ENCODE peak calls at places on chromosomes 5 and 9, in seven cellular contexts. S is CD8-positive, alpha-beta T cell; X is tibial artery; E is tibial nerve; I is neuronal stem cell; W is fibroblast of lung; P is ovary. U is an unnamed sample. For H3K9me3, the result is how much of the 10 kb centered on the place peaks cover.

GRCh38 chr9:75451505-75451904 is 363.2 kb downstream of the OSTF1 start:
- DNase-seq in S (no peak), X (no peak), E (no peak), I (no peak), W (peak), P (no peak), U (no peak)

GRCh38 chr5:66440202-66440680 is 156.0 kb upstream of the MAST4 start:
- DNase-seq in S (no peak), X (no peak), E (no peak), I (no peak), W (peak), P (no peak), U (peak)

GRCh38 chr9:2059131-2059929 is 44.2 kb downstream of the SMARCA2 start:
- DNase-seq in S (no peak), X (no peak), E (no peak), I (no peak), W (peak), P (no peak), U (no peak)

GRCh38 chr9:35616681-35617459 is 1.3 kb downstream of the CD72 start:
- DNase-seq in S (peak), X (peak), E (no peak), I (no peak), W (peak), P (peak), U (peak)

GRCh38 chr5:87188411-87188810 is 79.3 kb upstream of the RASA1 start:
- DNase-seq in S (no peak), X (no peak), E (no peak), I (no peak), W (no peak), P (no peak), U (no peak)

GRCh38 chr9:128280084-128280622 is 4.1 kb downstream of the SWI5 start:
- DNase-seq in S (no peak), X (no peak), E (no peak), I (no peak), W (no peak), P (no peak), U (no peak)

GRCh38 chr5:151041577-151042268 is 21.3 kb downstream of the GPX3 start:
- DNase-seq in S (no peak), X (no peak), E (no peak), I (no peak), W (no peak), P (no peak), U (peak)

GRCh38 chr5:144230806-144231205 is 60.1 kb downstream of the KCTD16 start:
- DNase-seq in S (no peak), X (no peak), E (no peak), I (no peak), W (no peak), P (no peak), U (no peak)

GRCh38 chr5:150113047-150113744 is 26.8 kb upstream of the CSF1R start:
- DNase-seq in S (no peak), X (peak), E (peak), I (no peak), W (peak), P (no peak), U (no peak)

GRCh38 chr9:109012876-109013677 is at the start of gene CTNNAL1:
- DNase-seq in S (peak), X (peak), E (peak), I (peak), W (peak), P (peak), U (peak)

GRCh38 chr9:95644377-95644776 is 127.6 kb upstream of the PTCH1 start:
- DNase-seq in S (no peak), X (no peak), E (no peak), I (no peak), W (peak), P (no peak), U (no peak)

GRCh38 chr5:17219006-17219422 is 1.6 kb downstream of the BASP1 start:
- DNase-seq in S (no peak), X (no peak), E (no peak), I (peak), W (peak), P (peak), U (no peak)

GRCh38 chr5:78178356-78178755 is 116.1 kb downstream of the AP3B1 start:
- DNase-seq in S (no peak), X (no peak), E (no peak), I (no peak), W (no peak), P (no peak), U (no peak)

GRCh38 chr9:1979815-1980367 is 35.3 kb upstream of the SMARCA2 start:
- DNase-seq in S (no peak), X (no peak), E (peak), I (no peak), W (peak), P (peak), U (no peak)

GRCh38 chr5:177194278-177194677 is 60.7 kb downstream of the NSD1 start:
- DNase-seq in S (no peak), X (no peak), E (no peak), I (no peak), W (peak), P (no peak), U (no peak)

GRCh38 chr9:7760014-7760415 is 39.6 kb downstream of the DMAC1 start:
- DNase-seq in S (no peak), X (peak), E (no peak), I (no peak), W (no peak), P (no peak), U (no peak)

GRCh38 chr5:151181818-151182217 is 24.2 kb upstream of the ANXA6 start:
- DNase-seq in S (no peak), X (no peak), E (no peak), I (no peak), W (no peak), P (no peak), U (no peak)

GRCh38 chr5:1942158-1942557 is 59.4 kb upstream of the IRX4 start:
- DNase-seq in S (no peak), X (no peak), E (no peak), I (no peak), W (no peak), P (no peak), U (no peak)

GRCh38 chr5:167764650-167765289 is 526.7 kb upstream of the WWC1 start:
- DNase-seq in S (no peak), X (no peak), E (no peak), I (no peak), W (no peak), P (no peak), U (no peak)

GRCh38 chr5:177447611-177448243 is 1.1 kb downstream of the PRR7 start:
- DNase-seq in S (no peak), X (peak), E (no peak), I (peak), W (peak), P (no peak), U (peak)

DNA sequence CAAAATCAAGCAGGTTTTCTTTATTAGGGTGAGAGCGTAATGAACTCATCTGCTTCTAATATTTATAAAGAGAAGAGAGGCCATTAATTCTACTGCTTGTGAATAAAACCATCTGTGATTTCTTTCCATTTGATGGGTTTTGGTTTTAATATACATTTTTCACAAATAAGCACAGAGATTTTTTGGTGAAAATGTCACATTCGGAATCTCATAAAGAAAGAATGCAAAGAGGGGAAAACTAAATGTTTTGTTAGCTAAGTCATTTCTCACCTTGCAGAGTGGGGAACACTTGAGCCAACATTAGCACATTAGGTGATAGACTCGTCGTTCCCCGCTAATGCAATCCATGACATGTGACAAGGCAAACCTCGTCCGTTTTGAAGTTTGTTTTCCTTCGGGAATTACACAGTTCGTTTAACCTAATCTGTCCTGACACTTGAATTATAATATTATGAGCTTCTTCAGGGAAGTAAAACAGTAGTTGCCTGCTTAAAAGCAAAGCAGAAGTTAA is 95.9 kb upstream of the LMX1B start:
- DNase-seq in S (no peak), X (no peak), E (no peak), I (no peak), W (no peak), P (no peak), U (no peak)
- H3K4me3 ChIP-seq in S (no peak), X (peak), E (peak), I (no peak), W (peak), P (no peak), U (no peak)

GRCh38 chr9:125462766-125463384 is 201.2 kb downstream of the GAPVD1 start:
- DNase-seq in S (no peak), X (no peak), E (no peak), I (peak), W (peak), P (no peak), U (no peak)

GRCh38 chr9:125457357-125457756 is 195.7 kb downstream of the GAPVD1 start:
- DNase-seq in S (no peak), X (no peak), E (no peak), I (no peak), W (no peak), P (no peak), U (no peak)

GRCh38 chr9:125461501-125462190 is 200.0 kb downstream of the GAPVD1 start:
- DNase-seq in S (no peak), X (no peak), E (no peak), I (no peak), W (peak), P (no peak), U (no peak)

GRCh38 chr9:125460883-125461475 is 199.4 kb downstream of the GAPVD1 start:
- DNase-seq in S (no peak), X (no peak), E (no peak), I (no peak), W (peak), P (peak), U (peak)

GRCh38 chr9:125460346-125460745 is 198.7 kb downstream of the GAPVD1 start:
- DNase-seq in S (no peak), X (no peak), E (no peak), I (no peak), W (peak), P (no peak), U (no peak)
- H3K9me3 ChIP-seq in S (under half), X (under half), E (under half), I (under half), W (under half), P (under half), U (under half)

GRCh38 chr5:88883059-88883565 is at the start of gene MEF2C:
- DNase-seq in S (no peak), X (peak), E (peak), I (peak), W (peak), P (peak), U (peak)
- H3K4me3 ChIP-seq in S (peak), X (peak), E (peak), I (peak), W (peak), P (peak), U (peak)

GRCh38 chr5:141422742-141423291 is 2.0 kb downstream of the PCDHGA11 start:
- DNase-seq in S (no peak), X (no peak), E (no peak), I (no peak), W (no peak), P (no peak), U (no peak)
- H3K9me3 ChIP-seq in S (under half), X (half or more), E (under half), I (half or more), W (under half), P (half or more), U (under half)

DNA sequence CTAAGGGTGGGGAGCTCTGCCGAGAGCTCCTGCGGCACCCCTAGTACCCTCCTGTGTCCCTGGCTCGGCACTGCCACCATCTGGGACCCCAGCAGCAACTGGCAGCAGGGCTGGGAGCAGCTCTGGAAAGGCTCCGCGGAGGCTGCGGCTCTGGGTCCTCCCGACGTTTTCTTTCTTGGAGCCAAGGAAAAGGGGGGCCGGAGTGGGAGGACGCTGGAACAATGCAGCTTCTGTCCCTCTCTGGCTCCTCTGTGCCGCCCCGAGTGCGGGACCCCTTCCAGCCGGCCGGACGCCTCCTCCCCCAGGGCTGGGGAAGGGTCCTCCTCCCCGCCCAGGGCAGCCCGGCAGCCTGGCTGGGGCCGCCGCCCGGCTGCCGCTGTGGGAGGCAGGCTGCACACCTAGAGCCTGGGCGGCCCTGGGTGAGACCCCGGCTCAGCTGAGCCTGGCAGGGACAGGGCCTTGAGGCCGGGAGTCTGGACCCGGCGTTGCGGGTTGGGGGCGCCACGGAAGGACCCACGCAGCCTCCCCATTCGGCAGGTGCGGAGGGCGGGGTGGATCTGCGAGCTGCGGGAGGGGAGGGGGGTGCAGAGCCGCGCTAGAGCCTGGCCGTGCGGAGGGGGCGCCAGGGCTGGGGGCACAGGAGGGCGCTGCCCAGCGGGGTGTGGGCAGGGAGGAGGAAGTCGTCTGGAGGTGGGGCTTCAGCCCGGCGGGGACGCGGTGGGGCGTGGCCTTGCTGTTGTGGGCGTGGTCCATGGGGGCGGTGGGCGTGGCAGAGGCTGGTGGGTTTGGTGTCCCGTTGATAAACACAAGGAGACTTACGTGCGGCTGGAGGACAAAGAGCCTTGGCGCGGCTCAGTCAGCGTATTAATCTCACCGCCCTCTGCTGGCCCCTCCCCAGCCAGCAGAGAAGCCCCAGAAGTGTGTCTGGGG is 15.1 kb downstream of the GPSM1 start:
- DNase-seq in S (peak), X (peak), E (peak), I (peak), W (peak), P (peak), U (peak)
- H3K4me3 ChIP-seq in S (no peak), X (peak), E (peak), I (no peak), W (peak), P (peak), U (peak)

U was measured in pancreas.